ENCODE peak calls at places on chromosomes 2 and 18, in eight cellular contexts. T is IMR-90, K is transverse colon, A is breast epithelium, M is spleen, D is sigmoid colon, U is stomach, R is ovary. Q is an unnamed sample.

GRCh38 chr2:172282944-172283343 is 144.4 kb upstream of the ITGA6 start:
- DNase-seq in M (no peak), R (no peak), U (no peak), D (no peak), K (no peak), A (no peak), T (peak), Q (no peak)

GRCh38 chr2:119049968-119050657 is 108.1 kb downstream of the MARCO start:
- DNase-seq in D (no peak), A (no peak), K (no peak), U (no peak), R (peak), M (no peak), T (no peak), Q (peak)

GRCh38 chr2:189791338-189792042 is 7.2 kb downstream of the PMS1 start:
- DNase-seq in U (no peak), T (no peak), R (no peak), K (no peak), D (no peak), M (no peak), A (no peak), Q (no peak)

GRCh38 chr2:236317938-236318396 is 53.8 kb upstream of the ASB18 start:
- DNase-seq in T (no peak), A (no peak), U (peak), M (no peak), R (no peak), K (peak), D (no peak), Q (no peak)

GRCh38 chr2:98465456-98466201 is 21.0 kb downstream of the INPP4A start:
- DNase-seq in K (peak), M (peak), R (peak), T (peak), U (peak), A (peak), D (peak), Q (peak)

GRCh38 chr18:43719264-43719795 is 442.0 kb upstream of the SYT4 start:
- DNase-seq in M (no peak), T (no peak), D (no peak), R (no peak), U (no peak), A (no peak), K (no peak), Q (no peak)

GRCh38 chr2:11573418-11574175 is 39.8 kb downstream of the GREB1 start:
- DNase-seq in M (peak), D (peak), R (peak), K (no peak), A (no peak), U (no peak), T (peak), Q (no peak)

GRCh38 chr2:158676696-158677095 is 118.4 kb upstream of the DAPL1 start:
- DNase-seq in A (no peak), D (no peak), R (no peak), K (no peak), M (no peak), U (no peak), T (no peak), Q (peak)

GRCh38 chr18:62539284-62540168 is 16.7 kb downstream of the ZCCHC2 start:
- DNase-seq in D (no peak), U (no peak), A (no peak), T (no peak), M (no peak), R (no peak), K (no peak), Q (no peak)

GRCh38 chr2:178101321-178102079 is 10.7 kb upstream of the RBM45 start:
- DNase-seq in R (no peak), U (no peak), D (no peak), K (no peak), T (peak), M (no peak), A (no peak), Q (no peak)

GRCh38 chr2:123040506-123040905 is 984.6 kb upstream of the CNTNAP5 start:
- DNase-seq in M (no peak), R (no peak), A (no peak), T (no peak), U (no peak), K (no peak), D (no peak), Q (no peak)

GRCh38 chr2:159584796-159585195 is 31.6 kb downstream of the BAZ2B start:
- DNase-seq in D (no peak), R (no peak), K (no peak), M (no peak), U (no peak), T (no peak), A (no peak), Q (no peak)

GRCh38 chr2:54594048-54594447 is 129.4 kb upstream of the EML6 start:
- DNase-seq in T (no peak), R (no peak), U (no peak), A (no peak), M (no peak), K (no peak), D (no peak), Q (no peak)

GRCh38 chr18:35635171-35635570 is 53.6 kb downstream of the GALNT1 start:
- DNase-seq in R (no peak), U (no peak), K (no peak), A (no peak), T (peak), M (no peak), D (no peak), Q (no peak)

GRCh38 chr2:130846686-130847375 is 10.1 kb downstream of the ARHGEF4 start:
- DNase-seq in A (no peak), U (no peak), K (no peak), M (no peak), D (no peak), R (no peak), T (peak), Q (no peak)

GRCh38 chr18:61551586-61551985 is 218.4 kb downstream of the CDH20 start:
- DNase-seq in M (no peak), K (peak), U (no peak), D (no peak), A (peak), R (no peak), T (peak), Q (peak)

GRCh38 chr2:193990868-193991267 is 1666.2 kb upstream of the SLC39A10 start:
- DNase-seq in D (no peak), K (no peak), T (no peak), U (no peak), R (no peak), M (no peak), A (no peak), Q (no peak)
- TF ChIP-seq POLR2A in D (no peak), K (no peak), T (no peak), U (no peak), R (no peak), M (no peak), A (no peak), Q (no peak)

GRCh38 chr2:39778775-39779751 is at the start of gene THUMPD2:
- DNase-seq in K (peak), A (peak), D (peak), U (peak), R (peak), T (peak), M (peak), Q (peak)
- TF ChIP-seq POLR2A in K (peak), A (peak), D (peak), U (no peak), R (peak), T (peak), M (peak), Q (peak)

GRCh38 chr2:219001100-219001576 is 7.9 kb upstream of the CRYBA2 start:
- DNase-seq in K (no peak), R (no peak), D (no peak), T (no peak), A (no peak), M (no peak), U (no peak), Q (no peak)

GRCh38 chr2:219002395-219003266 is 9.4 kb upstream of the CRYBA2 start:
- DNase-seq in M (no peak), D (no peak), A (peak), U (peak), K (peak), T (no peak), R (no peak), Q (peak)

GRCh38 chr2:219003267-219003634 is 10.0 kb upstream of the CRYBA2 start:
- DNase-seq in R (no peak), M (no peak), U (no peak), K (no peak), D (no peak), A (no peak), T (no peak), Q (no peak)

GRCh38 chr2:219000569-219000960 is 7.3 kb upstream of the CRYBA2 start:
- DNase-seq in D (no peak), A (no peak), U (peak), R (no peak), M (no peak), K (no peak), T (no peak), Q (no peak)

GRCh38 chr2:219001577-219002394 is 8.6 kb upstream of the CRYBA2 start:
- DNase-seq in M (no peak), U (peak), T (no peak), A (peak), R (no peak), D (no peak), K (peak), Q (no peak)
- TF ChIP-seq POLR2A in M (no peak), U (no peak), T (no peak), A (peak), R (no peak), D (no peak), K (peak), Q (no peak)

DNA sequence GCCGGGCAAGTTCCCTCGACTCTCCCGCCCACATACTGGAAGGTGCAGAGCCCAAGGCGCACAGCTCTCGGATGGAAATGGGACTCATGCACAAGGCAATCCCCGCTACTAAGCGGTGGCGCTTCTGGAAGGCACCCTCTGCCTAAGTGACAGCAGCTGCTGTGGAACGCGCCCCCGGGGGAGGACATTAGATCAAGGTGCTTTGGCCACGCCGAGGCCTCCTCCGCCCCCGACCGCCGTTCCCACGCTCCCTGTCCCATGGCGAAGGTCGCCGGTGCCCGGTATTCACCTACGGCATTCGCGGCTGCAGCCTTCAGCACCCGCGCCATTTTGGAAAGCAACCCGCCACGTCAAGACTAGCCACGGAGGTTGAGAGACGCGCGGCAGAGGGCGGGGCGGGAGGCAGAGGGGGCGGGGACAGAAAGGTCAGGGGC is at the start of gene MCEE:
- DNase-seq in A (peak), T (peak), R (peak), D (peak), M (peak), K (peak), U (peak), Q (peak)
- TF ChIP-seq POLR2A in A (peak), T (peak), R (peak), D (peak), M (no peak), K (peak), U (no peak), Q (no peak)

DNA sequence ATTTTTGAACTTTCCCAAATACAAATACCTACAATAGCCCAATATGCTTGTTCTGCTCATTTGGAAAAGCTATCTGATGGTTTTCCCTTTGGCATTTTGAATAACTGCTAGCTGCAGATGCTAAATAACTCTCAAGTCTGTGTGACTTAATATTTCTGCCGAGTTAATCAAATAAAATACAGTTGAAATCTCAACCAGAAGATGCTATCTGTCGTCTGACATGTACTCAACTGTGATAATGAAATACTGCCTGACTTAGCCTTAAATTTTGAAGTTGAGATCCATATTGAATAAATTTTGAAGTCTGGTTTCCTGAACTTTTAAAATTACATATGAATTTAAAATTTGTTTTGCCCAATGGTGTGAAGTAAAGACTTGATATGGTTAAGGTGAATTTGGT is 204.4 kb upstream of the MEX3C start:
- DNase-seq in U (no peak), R (no peak), M (no peak), A (no peak), D (no peak), T (no peak), K (no peak), Q (no peak)
- TF ChIP-seq POLR2A in U (no peak), R (no peak), M (no peak), A (no peak), D (no peak), T (no peak), K (no peak), Q (no peak)

DNA sequence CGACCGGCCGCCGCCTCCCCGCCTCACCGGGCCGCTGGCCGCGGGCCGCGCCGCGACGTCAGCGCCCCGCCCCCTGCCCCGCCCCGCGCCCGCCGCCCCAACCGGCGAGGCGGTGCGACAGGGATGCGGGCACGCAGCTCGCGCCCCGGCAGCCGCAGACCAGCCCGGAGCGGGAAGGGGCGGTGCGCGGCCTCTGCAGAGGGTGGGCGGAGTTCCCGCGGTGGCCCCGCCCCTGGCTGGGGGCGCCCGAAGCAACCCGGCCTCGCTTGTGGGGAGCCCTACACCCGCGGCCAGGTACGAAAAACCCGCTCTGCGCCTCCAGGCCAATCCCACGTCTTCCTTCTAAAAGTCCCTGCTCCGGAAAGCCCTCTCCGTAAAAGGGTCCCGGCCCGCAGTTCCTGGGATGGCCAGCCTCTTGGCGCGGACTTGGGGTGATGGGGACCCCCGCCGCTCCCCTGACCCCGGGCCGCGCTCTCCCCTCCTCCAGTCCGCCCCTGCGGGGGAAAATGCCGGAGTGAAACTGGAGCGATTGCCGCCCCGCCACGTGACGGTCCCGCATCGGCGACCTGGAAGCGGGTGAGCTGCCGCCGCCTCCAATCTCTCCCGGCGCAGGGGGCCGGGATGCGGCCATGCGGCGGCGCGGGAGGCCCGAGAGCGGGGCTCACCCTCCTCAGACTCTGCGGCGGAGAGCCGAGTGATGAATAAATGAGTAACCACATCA is at the start of gene RAB11FIP5:
- DNase-seq in A (peak), R (peak), K (peak), T (peak), M (peak), D (peak), U (peak), Q (peak)
- TF ChIP-seq POLR2A in A (no peak), R (peak), K (peak), T (peak), M (no peak), D (no peak), U (no peak), Q (no peak)

DNA sequence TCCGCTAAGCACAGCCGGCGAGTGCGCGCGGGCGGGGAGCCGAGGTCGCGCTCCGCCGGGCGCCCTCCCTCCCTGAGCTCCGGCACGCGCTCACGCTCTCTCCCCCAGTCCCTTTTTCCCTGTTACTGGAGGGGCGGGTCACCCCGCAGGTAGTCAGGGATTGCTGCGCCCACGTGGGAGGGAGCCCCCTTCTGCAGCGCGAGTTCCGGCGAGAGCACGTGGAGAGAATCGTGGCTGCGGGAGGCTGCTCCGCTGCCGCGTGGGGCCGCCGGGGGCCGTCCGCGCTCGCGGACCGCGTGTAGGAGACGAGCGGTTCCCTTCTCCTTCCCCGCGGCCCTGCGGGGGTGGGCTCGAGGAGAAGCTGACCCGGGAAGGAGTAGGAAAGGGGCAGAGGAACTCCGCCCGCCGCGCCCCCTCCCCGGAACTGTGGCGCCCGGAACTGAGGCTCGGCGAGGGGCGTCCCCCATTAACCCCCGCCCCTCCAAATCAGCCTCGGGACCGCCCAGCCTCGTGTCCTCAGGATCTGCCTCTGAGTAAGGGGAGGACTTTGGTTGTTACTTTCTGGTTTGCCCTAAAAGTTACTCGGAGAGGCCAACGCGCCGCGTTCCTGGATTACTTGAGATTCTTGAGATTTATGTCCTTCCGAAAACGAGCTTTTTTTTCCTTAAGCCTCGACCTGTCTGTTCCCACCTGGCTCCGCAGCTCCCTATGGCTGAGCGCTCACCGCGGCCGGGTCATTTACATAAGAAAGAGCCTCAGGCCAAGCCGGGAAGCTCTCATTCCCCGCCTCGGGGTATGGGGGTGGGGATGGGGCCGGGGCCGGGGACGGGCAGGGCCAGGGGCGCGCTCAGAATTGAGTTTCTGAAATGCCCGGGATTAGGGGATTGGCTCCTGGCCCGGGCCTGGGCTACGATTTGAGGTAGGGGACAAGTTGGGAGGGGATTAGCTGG is 1.2 kb downstream of the HK2 start:
- DNase-seq in R (peak), U (peak), M (peak), T (peak), A (no peak), D (no peak), K (peak), Q (peak)
- TF ChIP-seq POLR2A in R (no peak), U (no peak), M (no peak), T (peak), A (no peak), D (no peak), K (peak), Q (no peak)

GRCh38 chr2:69385443-69386151 is 1.4 kb downstream of the GFPT1 start:
- DNase-seq in D (no peak), R (no peak), K (peak), M (no peak), U (no peak), A (no peak), T (peak), Q (no peak)

GRCh38 chr2:69389271-69389670 is 2.2 kb upstream of the GFPT1 start:
- DNase-seq in T (no peak), R (no peak), K (no peak), U (no peak), D (no peak), A (no peak), M (no peak), Q (no peak)

GRCh38 chr2:69386376-69386775 is 651 bp downstream of the GFPT1 start:
- DNase-seq in M (no peak), A (no peak), U (no peak), R (no peak), T (no peak), D (no peak), K (no peak), Q (no peak)

GRCh38 chr2:69387770-69388481 is 899 bp upstream of the GFPT1 start:
- DNase-seq in M (no peak), K (no peak), U (no peak), R (no peak), A (no peak), D (no peak), T (no peak), Q (no peak)

DNA sequence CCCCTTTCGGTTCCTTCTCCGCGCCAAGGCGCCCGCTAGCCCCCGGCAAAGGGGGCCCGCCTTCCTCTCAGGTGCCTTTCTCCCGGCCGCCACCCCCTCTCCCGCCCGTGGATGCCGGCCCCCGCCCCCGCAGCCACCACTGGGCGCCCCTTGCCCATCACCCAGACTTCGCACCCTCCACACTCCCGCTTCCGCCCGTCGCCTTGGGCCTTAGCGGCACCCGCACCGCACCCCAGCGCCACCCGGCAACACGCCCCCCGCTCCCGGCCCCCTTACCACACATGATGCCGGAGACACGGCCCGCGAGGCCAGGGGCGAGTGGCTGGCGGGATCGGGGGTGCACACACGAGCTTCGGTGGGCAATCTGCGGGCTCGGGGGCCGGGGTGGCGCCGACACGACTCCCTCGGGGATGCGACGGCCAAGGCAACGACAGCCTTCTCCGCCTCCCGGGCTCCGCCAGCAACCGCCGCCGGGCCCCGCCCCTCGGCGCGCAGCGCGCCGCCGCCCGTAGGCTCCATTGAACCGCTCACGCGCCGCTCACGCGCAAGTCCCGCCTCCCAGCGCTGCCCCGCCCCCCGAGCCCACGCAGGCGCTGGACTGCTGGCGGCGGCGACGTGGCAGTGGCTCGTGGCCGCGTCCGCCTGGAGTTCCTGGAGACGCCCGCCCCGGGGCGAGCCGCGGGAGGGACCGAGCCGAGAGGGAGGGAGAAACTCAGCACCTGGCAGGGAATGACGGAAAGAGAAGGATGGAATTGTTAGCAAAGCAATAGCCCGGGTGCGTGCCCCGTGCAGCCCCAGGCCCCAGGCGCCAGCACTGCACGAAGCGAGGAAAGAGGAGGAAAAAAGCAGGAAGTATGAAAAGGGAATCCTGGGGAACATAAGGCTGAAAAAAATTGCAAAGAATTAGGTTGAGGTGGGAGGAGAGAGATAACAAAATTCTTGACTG is at the start of gene GFPT1:
- DNase-seq in U (peak), K (peak), A (peak), D (peak), T (peak), R (peak), M (peak), Q (peak)
- TF ChIP-seq POLR2A in U (no peak), K (peak), A (peak), D (peak), T (peak), R (peak), M (peak), Q (peak)

GRCh38 chr2:84905181-84906107 is at the start of gene TMSB10:
- DNase-seq in U (peak), R (peak), K (peak), T (peak), D (peak), A (peak), M (peak), Q (peak)
- TF ChIP-seq POLR2A in U (no peak), R (peak), K (peak), T (peak), D (peak), A (peak), M (peak), Q (peak)